ENCODE peak calls at places on chromosomes 3 and 15, in nine cellular contexts. S is H9, U is lung, D is esophagus squamous epithelium, B is caudate nucleus, H is RWPE1, T is H1, V is cardiac muscle cell, E is colonic mucosa. N is an unnamed sample.

GRCh38 chr15:57541805-57542504 is 49.7 kb upstream of the MYZAP start:
- DNase-seq in B (peak; percentile 31), E (peak; percentile 85), T (no peak), H (peak; percentile 59), S (peak; percentile 67), U (peak; percentile 69), V (peak; percentile 86), D (no peak), N (peak; percentile 83)

GRCh38 chr3:146189519-146190173 is 28.7 kb upstream of the PLOD2 start:
- DNase-seq in S (peak; percentile 32), U (no peak), E (no peak), V (peak; percentile 72), B (no peak), D (no peak), H (peak; percentile 63), T (no peak), N (peak; percentile 10)

GRCh38 chr3:42001777-42002176 is 39.9 kb upstream of the ULK4 start:
- DNase-seq in E (no peak), B (no peak), U (no peak), V (no peak), H (no peak), D (no peak), S (no peak), T (no peak), N (no peak)

GRCh38 chr3:107382626-107383025 is 5.4 kb downstream of the CCDC54 start:
- DNase-seq in B (no peak), E (no peak), V (no peak), T (no peak), S (no peak), H (no peak), D (no peak), U (no peak), N (no peak)

GRCh38 chr15:90086868-90087268 is 15.4 kb downstream of the IDH2 start:
- DNase-seq in D (no peak), U (no peak), B (no peak), T (no peak), S (peak; percentile 63), V (peak; percentile 53), H (peak; percentile 61), E (peak; percentile 63), N (no peak)

GRCh38 chr3:13235079-13235478 is 161.8 kb upstream of the IQSEC1 start:
- DNase-seq in D (no peak), B (no peak), S (no peak), T (no peak), V (no peak), H (no peak), U (no peak), E (no peak), N (no peak)

GRCh38 chr3:125128861-125129501 is 73.2 kb upstream of the HEG1 start:
- DNase-seq in T (no peak), S (no peak), U (peak; percentile 48), V (peak; percentile 93), B (no peak), D (no peak), E (no peak), H (no peak), N (no peak)

GRCh38 chr15:71545923-71546322 is 264.4 kb upstream of the NR2E3 start:
- DNase-seq in E (no peak), S (no peak), T (no peak), B (no peak), D (no peak), U (no peak), H (no peak), V (no peak), N (no peak)

GRCh38 chr3:3464131-3464530 is 284.6 kb upstream of the CRBN start:
- DNase-seq in D (no peak), S (no peak), E (no peak), T (no peak), V (no peak), H (no peak), U (no peak), B (no peak), N (no peak)

GRCh38 chr15:83837946-83838571 is 184.1 kb downstream of the ADAMTSL3 start:
- DNase-seq in E (no peak), S (peak; percentile 67), B (peak; percentile 31), V (peak; percentile 46), U (no peak), H (peak; percentile 26), T (peak; percentile 36), D (no peak), N (peak; percentile 63)

GRCh38 chr15:89728254-89728653 is 22.8 kb downstream of the MESP1 start:
- DNase-seq in H (no peak), S (no peak), V (peak; percentile 97), T (no peak), U (no peak), D (no peak), B (no peak), E (no peak), N (no peak)

GRCh38 chr15:52340093-52340492 is 44.5 kb upstream of the MYO5C start:
- DNase-seq in U (no peak), T (no peak), D (no peak), S (peak; percentile 46), H (no peak), V (no peak), B (no peak), E (no peak), N (no peak)

GRCh38 chr15:66651198-66651597 is 50.8 kb upstream of the SMAD6 start:
- DNase-seq in S (no peak), B (no peak), H (no peak), E (no peak), V (no peak), D (no peak), T (no peak), U (no peak), N (no peak)
- H3K27ac ChIP-seq in S (no peak overlapping the region), B (no peak overlapping the region), H (no peak overlapping the region), E (no peak overlapping the region), V (no peak overlapping the region), D (no peak overlapping the region), T (no peak overlapping the region), U (no peak overlapping the region), N (no peak overlapping the region)

GRCh38 chr15:98651581-98652220 is 3.4 kb downstream of the IGF1R start:
- DNase-seq in S (no peak), B (no peak), D (no peak), V (no peak), U (peak; percentile 26), H (peak; percentile 52), E (peak; percentile 36), T (no peak), N (no peak)

GRCh38 chr15:98650871-98651481 is 2.6 kb downstream of the IGF1R start:
- DNase-seq in H (no peak), D (no peak), T (no peak), V (peak; percentile 40), S (no peak), E (peak; percentile 41), B (no peak), U (peak; percentile 28), N (no peak)

GRCh38 chr15:98648654-98649537 is 557 bp downstream of the IGF1R start:
- DNase-seq in U (peak; percentile 46), S (no peak), V (peak; percentile 68), H (no peak), T (no peak), E (peak; percentile 47), B (peak; percentile 24), D (no peak), N (peak; percentile 57)

GRCh38 chr15:98649621-98649995 is 1.3 kb downstream of the IGF1R start:
- DNase-seq in V (no peak), B (no peak), U (peak; percentile 43), T (no peak), D (no peak), S (no peak), E (peak; percentile 52), H (no peak), N (peak; percentile 65)

DNA sequence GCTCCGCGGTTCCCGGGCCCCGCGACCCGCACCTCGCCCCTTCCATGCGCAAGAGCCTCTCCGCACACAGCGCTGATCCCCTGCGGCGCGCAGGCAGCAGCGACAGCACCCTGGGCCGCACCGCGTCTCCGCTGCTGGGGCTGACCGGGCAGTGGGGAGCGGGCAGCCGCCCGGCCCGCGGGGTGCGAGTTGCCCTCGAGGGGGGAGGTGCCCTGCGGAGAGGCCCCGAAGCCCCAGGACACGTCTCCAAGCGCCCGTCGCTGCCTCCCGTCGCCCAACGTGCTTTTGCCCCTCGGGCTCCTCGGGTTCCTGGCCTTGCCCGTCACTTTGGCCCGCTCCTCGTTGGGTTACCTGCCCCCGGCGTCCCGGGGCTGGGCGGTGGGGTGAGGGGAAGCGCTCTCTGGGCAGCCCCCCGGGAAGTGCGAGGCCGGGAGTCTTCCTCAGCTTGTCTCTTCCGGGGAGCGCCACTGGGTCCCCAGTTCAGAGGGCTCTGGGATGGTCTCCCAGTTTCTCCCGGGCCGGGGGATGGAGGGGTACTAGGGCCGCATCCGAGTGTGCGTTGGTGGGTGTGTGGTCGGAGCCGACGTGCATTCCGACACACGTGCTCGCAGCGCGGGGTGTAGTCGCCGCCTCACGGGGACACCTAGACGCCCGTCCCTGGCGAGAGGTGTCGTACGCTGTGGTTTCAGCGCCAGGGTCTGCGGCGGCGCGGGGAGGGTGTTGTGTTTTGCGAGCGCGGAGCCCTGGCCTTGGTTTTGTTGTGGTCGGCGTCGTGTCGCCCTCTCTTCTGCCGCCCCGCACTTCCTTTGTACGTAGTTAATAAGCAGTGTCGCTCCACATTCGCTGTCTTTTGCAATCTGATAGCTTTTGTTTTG is 1.9 kb downstream of the IGF1R start:
- DNase-seq in U (peak; percentile 36), E (peak; percentile 53), T (no peak), S (no peak), B (no peak), V (no peak), H (no peak), D (no peak), N (peak; percentile 41)
- H3K27ac ChIP-seq in U (peak overlapping the region; percentile 98), E (peak overlapping the region; percentile 89), T (no peak overlapping the region), S (no peak overlapping the region), B (peak overlapping the region; percentile 62), V (peak overlapping the region; percentile 37), H (peak overlapping the region; percentile 99), D (peak overlapping the region; percentile 96), N (peak overlapping the region; percentile 89)

GRCh38 chr15:66504563-66505429 is at the start of the genes RPL4 and ZWILCH:
- DNase-seq in E (peak; percentile 85), S (peak; percentile 75), H (peak; percentile 83), U (peak; percentile 81), D (peak; percentile 21), V (peak; percentile 91), T (peak; percentile 46), B (peak; percentile 69), N (peak; percentile 74)

GRCh38 chr15:66505430-66505811 is 295 bp downstream of the ZWILCH start:
- DNase-seq in U (no peak), D (no peak), V (no peak), H (no peak), B (no peak), E (no peak), T (no peak), S (no peak), N (no peak)

GRCh38 chr15:66503780-66504562 is 684 bp downstream of the RPL4 start:
- DNase-seq in H (no peak), S (no peak), V (no peak), T (no peak), U (no peak), E (no peak), B (no peak), D (no peak), N (no peak)

GRCh38 chr15:66508293-66508883 is 3.3 kb downstream of the ZWILCH start:
- DNase-seq in B (no peak), U (no peak), H (no peak), D (no peak), T (no peak), S (no peak), V (no peak), E (no peak), N (no peak)

GRCh38 chr15:66505818-66506217 is 692 bp downstream of the ZWILCH start:
- DNase-seq in E (no peak), T (no peak), D (no peak), H (no peak), S (no peak), U (no peak), V (no peak), B (no peak), N (no peak)
- H3K27ac ChIP-seq in E (peak overlapping the region; percentile 78), T (no peak overlapping the region), D (peak overlapping the region; percentile 88), H (peak overlapping the region; percentile 93), S (no peak overlapping the region), U (peak overlapping the region; percentile 71), V (no peak overlapping the region), B (no peak overlapping the region), N (no peak overlapping the region)

GRCh38 chr3:9428411-9428810 is 31.0 kb downstream of the SETD5 start:
- DNase-seq in D (no peak), E (no peak), U (no peak), B (no peak), V (no peak), T (no peak), H (no peak), S (no peak), N (no peak)
- H3K27ac ChIP-seq in D (no peak overlapping the region), E (no peak overlapping the region), U (no peak overlapping the region), B (no peak overlapping the region), V (no peak overlapping the region), T (no peak overlapping the region), H (no peak overlapping the region), S (no peak overlapping the region), N (no peak overlapping the region)